ENCODE peak calls at places on chromosomes 13 and 19, in ten cellular contexts. O is CD8-positive, alpha-beta memory T cell; K is mesendoderm; E is effector memory CD4-positive, alpha-beta T cell; I is testis; T is adipocyte; V is lower lobe of right lung; P is neuronal stem cell; G is MM.1S; M is GM23338. N is an unnamed sample. For H3K4me1, the result is how much of the 10 kb centered on the place peaks cover.

GRCh38 chr13:110874508-110874960 is 40.3 kb downstream of the ANKRD10 start:
- DNase-seq in V (peak), E (no peak), I (peak), G (peak), O (no peak), T (peak), P (peak), K (peak), M (peak), N (peak)

GRCh38 chr13:111292710-111293485 is 27.5 kb upstream of the TEX29 start:
- DNase-seq in I (no peak), O (no peak), E (no peak), V (no peak), T (no peak), G (no peak), M (no peak), K (no peak), P (no peak), N (no peak)

GRCh38 chr19:2166741-2167738 is 3.3 kb downstream of the DOT1L start:
- DNase-seq in V (peak), G (no peak), M (peak), E (no peak), K (no peak), T (peak), O (no peak), P (no peak), I (peak), N (peak)

GRCh38 chr13:96089749-96090239 is at the start of gene HS6ST3:
- DNase-seq in V (no peak), G (peak), T (no peak), O (no peak), E (no peak), P (peak), I (peak), M (peak), K (peak), N (peak)

GRCh38 chr19:743168-743687 is 7.7 kb upstream of the MISP start:
- DNase-seq in T (no peak), P (no peak), E (no peak), M (peak), G (no peak), I (peak), K (peak), V (peak), O (no peak), N (no peak)

GRCh38 chr19:17777840-17778620 is 16.9 kb upstream of the B3GNT3 start:
- DNase-seq in O (no peak), V (peak), T (peak), M (peak), P (peak), I (peak), G (no peak), K (peak), E (no peak), N (peak)

GRCh38 chr19:57240311-57241090 is at the start of gene ZNF805:
- DNase-seq in K (peak), E (peak), G (peak), I (peak), V (peak), O (peak), T (peak), M (peak), P (peak), N (peak)

GRCh38 chr19:1653300-1653628 is 849 bp upstream of the TCF3 start:
- DNase-seq in V (no peak), I (no peak), G (no peak), M (no peak), E (no peak), T (no peak), K (no peak), P (no peak), O (no peak), N (no peak)

GRCh38 chr19:56314018-56314583 is 538 bp downstream of the ZSCAN5A start:
- DNase-seq in T (peak), V (no peak), K (peak), M (peak), O (no peak), G (no peak), I (no peak), P (no peak), E (no peak), N (no peak)

GRCh38 chr19:24159707-24160106 is 72.7 kb downstream of the ZNF254 start:
- DNase-seq in I (no peak), E (no peak), T (peak), K (peak), O (no peak), G (no peak), P (no peak), V (no peak), M (peak), N (peak)

GRCh38 chr19:39679791-39680168 is 24.1 kb downstream of the LGALS16 start:
- DNase-seq in E (no peak), I (no peak), K (no peak), M (no peak), P (no peak), O (no peak), V (no peak), T (no peak), G (peak), N (no peak)

GRCh38 chr19:43798546-43799409 is 3.5 kb downstream of the LYPD5 start:
- DNase-seq in E (peak), G (no peak), P (no peak), V (peak), K (peak), O (peak), T (peak), I (no peak), M (peak), N (peak)

GRCh38 chr13:110068176-110068473 is 238.8 kb downstream of the COL4A1 start:
- DNase-seq in M (no peak), V (no peak), E (no peak), O (no peak), P (no peak), K (no peak), G (no peak), I (no peak), T (no peak), N (no peak)

GRCh38 chr13:90738881-90739280 is 608.6 kb upstream of the MIR17HG start:
- DNase-seq in E (no peak), O (no peak), P (no peak), V (no peak), I (no peak), K (peak), T (no peak), G (no peak), M (no peak), N (peak)

GRCh38 chr19:21022996-21023395 is 2.5 kb downstream of the ZNF430 start:
- DNase-seq in P (no peak), O (no peak), I (no peak), T (peak), E (no peak), G (no peak), K (peak), V (no peak), M (no peak), N (peak)

GRCh38 chr19:57068921-57069697 is 50.7 kb upstream of the USP29 start:
- DNase-seq in V (no peak), E (no peak), K (peak), T (no peak), I (peak), O (no peak), G (no peak), P (peak), M (peak), N (no peak)

GRCh38 chr19:3238066-3238561 is 13.7 kb downstream of the CELF5 start:
- DNase-seq in V (no peak), E (no peak), P (no peak), T (no peak), O (no peak), K (no peak), G (no peak), I (no peak), M (no peak), N (no peak)

GRCh38 chr13:33087790-33088189 is 71.6 kb downstream of the KL start:
- DNase-seq in I (no peak), T (no peak), M (no peak), P (no peak), K (no peak), E (no peak), G (no peak), V (no peak), O (no peak), N (no peak)

GRCh38 chr13:77860621-77861020 is 58.0 kb downstream of the EDNRB start:
- DNase-seq in T (peak), O (no peak), V (no peak), P (no peak), E (no peak), K (no peak), I (no peak), G (no peak), M (no peak), N (no peak)

GRCh38 chr13:113616991-113617749 is 32.6 kb downstream of the TFDP1 start:
- DNase-seq in V (no peak), G (no peak), M (peak), K (peak), P (peak), I (no peak), E (no peak), T (peak), O (no peak), N (peak)

GRCh38 chr19:21321996-21322395 is 7.2 kb downstream of the ZNF708 start:
- DNase-seq in V (no peak), M (no peak), O (no peak), T (no peak), G (no peak), I (no peak), K (peak), E (no peak), P (no peak), N (peak)

GRCh38 chr13:94112227-94112626 is 367.3 kb downstream of the DCT start:
- DNase-seq in P (no peak), I (no peak), G (no peak), T (peak), K (peak), V (no peak), M (no peak), O (no peak), E (no peak), N (no peak)

GRCh38 chr19:34932494-34932893 is 5.8 kb downstream of the ZNF30 start:
- DNase-seq in K (no peak), M (no peak), P (no peak), O (no peak), E (no peak), G (no peak), T (no peak), V (no peak), I (no peak), N (no peak)

GRCh38 chr19:1251503-1252220 is 3.3 kb downstream of the MIDN start:
- DNase-seq in O (peak), I (no peak), G (no peak), T (no peak), V (no peak), E (peak), M (no peak), P (no peak), K (peak), N (no peak)

GRCh38 chr13:91106565-91106964 is 240.9 kb upstream of the MIR17HG start:
- DNase-seq in E (no peak), T (no peak), P (no peak), O (no peak), K (no peak), V (no peak), M (no peak), I (no peak), G (no peak), N (no peak)

GRCh38 chr13:107883561-107884175 is 331.7 kb downstream of the LIG4 start:
- DNase-seq in K (no peak), G (no peak), P (no peak), V (no peak), E (no peak), I (no peak), T (peak), M (no peak), O (no peak), N (no peak)

GRCh38 chr13:71830736-71831135 is 36.3 kb downstream of the DACH1 start:
- DNase-seq in V (no peak), T (no peak), G (no peak), P (no peak), M (no peak), I (no peak), K (peak), E (no peak), O (no peak), N (no peak)

GRCh38 chr19:51938936-51939335 is 11.7 kb downstream of the ZNF613 start:
- DNase-seq in T (no peak), G (no peak), K (no peak), V (no peak), E (no peak), I (no peak), O (no peak), M (no peak), P (no peak), N (no peak)

GRCh38 chr13:70424428-70424827 is 316.2 kb upstream of the KLHL1 start:
- DNase-seq in V (no peak), O (no peak), G (no peak), K (peak), P (no peak), M (peak), E (no peak), I (no peak), T (no peak), N (no peak)

GRCh38 chr19:5536337-5536894 is 31.3 kb downstream of the TINCR start:
- DNase-seq in M (peak), K (peak), G (no peak), O (no peak), V (peak), P (peak), E (no peak), T (peak), I (peak), N (peak)

GRCh38 chr19:57099199-57099661 is 20.6 kb upstream of the USP29 start:
- DNase-seq in P (peak), V (peak), I (peak), G (peak), T (peak), M (peak), K (peak), O (peak), E (peak), N (peak)

GRCh38 chr13:101709952-101710351 is 257.5 kb downstream of the ITGBL1 start:
- DNase-seq in V (no peak), T (no peak), O (no peak), I (no peak), M (peak), G (no peak), E (no peak), P (no peak), K (no peak), N (no peak)

GRCh38 chr13:32903720-32904119 is 112.5 kb upstream of the KL start:
- DNase-seq in I (no peak), V (no peak), G (no peak), K (peak), O (no peak), E (no peak), P (no peak), T (no peak), M (no peak), N (no peak)

GRCh38 chr13:53343345-53343744 is 314.7 kb downstream of the OLFM4 start:
- DNase-seq in T (no peak), O (no peak), G (no peak), I (no peak), P (peak), E (no peak), V (no peak), K (peak), M (peak), N (no peak)

GRCh38 chr13:111177081-111177711 is 62.1 kb downstream of the ARHGEF7 start:
- DNase-seq in G (no peak), E (peak), K (no peak), P (no peak), O (peak), M (no peak), V (peak), T (no peak), I (no peak), N (peak)

GRCh38 chr13:114161644-114162532 is 17.2 kb upstream of the CFAP97D2 start:
- DNase-seq in O (no peak), E (no peak), P (no peak), M (no peak), K (no peak), G (no peak), I (peak), T (no peak), V (peak), N (no peak)

GRCh38 chr19:18194554-18195238 is 1.7 kb downstream of the MPV17L2 start:
- DNase-seq in E (no peak), T (peak), G (no peak), M (peak), V (no peak), I (peak), K (peak), P (no peak), O (peak), N (peak)

GRCh38 chr13:30375436-30375835 is 46.9 kb upstream of the UBE2L5 start:
- DNase-seq in M (no peak), O (no peak), V (no peak), G (peak), T (no peak), P (no peak), E (no peak), I (no peak), K (no peak), N (no peak)
- H3K4me1 ChIP-seq in M (under half), O (half or more), V (under half), G (under half), T (under half), P (under half), E (half or more), I (under half), K (under half), N (under half)

DNA sequence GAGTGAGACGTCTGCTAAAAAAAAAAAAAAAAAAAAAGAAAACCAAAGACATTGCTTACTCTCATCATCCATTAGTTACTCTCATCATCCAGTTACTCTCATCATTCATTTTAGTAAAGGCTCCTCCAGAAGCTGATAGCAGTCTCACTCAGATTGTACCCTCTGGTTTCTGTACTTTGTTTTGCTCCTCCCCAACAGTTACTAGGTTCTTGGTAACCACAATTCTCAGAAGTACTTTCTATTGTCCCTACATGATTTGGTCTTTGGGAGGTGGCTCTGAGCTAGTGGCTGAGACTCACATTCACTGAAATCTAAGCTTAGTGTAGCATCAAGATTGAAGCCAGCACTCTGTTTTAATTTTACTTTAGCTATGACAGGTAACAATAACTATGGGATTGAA is 14.3 kb downstream of the ERICH4 start:
- DNase-seq in I (no peak), T (no peak), V (no peak), E (no peak), O (no peak), M (no peak), K (no peak), G (peak), P (no peak), N (no peak)
- H3K4me3 ChIP-seq in I (no peak), T (no peak), V (no peak), E (no peak), O (no peak), M (no peak), K (no peak), G (no peak), P (no peak), N (no peak)

GRCh38 chr19:16668176-16668575 is 7.2 kb downstream of the TMEM38A start:
- DNase-seq in P (no peak), O (no peak), I (no peak), E (no peak), V (no peak), K (no peak), T (no peak), M (no peak), G (no peak), N (no peak)

GRCh38 chr19:16673226-16673625 is 12.3 kb downstream of the TMEM38A start:
- DNase-seq in G (no peak), M (no peak), I (peak), V (no peak), E (no peak), T (no peak), O (no peak), K (no peak), P (no peak), N (no peak)

GRCh38 chr19:16676101-16676798 is 15.3 kb downstream of the TMEM38A start:
- DNase-seq in M (no peak), I (no peak), O (no peak), V (no peak), E (no peak), P (no peak), T (no peak), G (no peak), K (no peak), N (no peak)

GRCh38 chr19:16670291-16670690 is 9.4 kb downstream of the TMEM38A start:
- DNase-seq in K (no peak), G (no peak), M (no peak), V (no peak), E (no peak), O (no peak), P (no peak), I (no peak), T (no peak), N (no peak)

DNA sequence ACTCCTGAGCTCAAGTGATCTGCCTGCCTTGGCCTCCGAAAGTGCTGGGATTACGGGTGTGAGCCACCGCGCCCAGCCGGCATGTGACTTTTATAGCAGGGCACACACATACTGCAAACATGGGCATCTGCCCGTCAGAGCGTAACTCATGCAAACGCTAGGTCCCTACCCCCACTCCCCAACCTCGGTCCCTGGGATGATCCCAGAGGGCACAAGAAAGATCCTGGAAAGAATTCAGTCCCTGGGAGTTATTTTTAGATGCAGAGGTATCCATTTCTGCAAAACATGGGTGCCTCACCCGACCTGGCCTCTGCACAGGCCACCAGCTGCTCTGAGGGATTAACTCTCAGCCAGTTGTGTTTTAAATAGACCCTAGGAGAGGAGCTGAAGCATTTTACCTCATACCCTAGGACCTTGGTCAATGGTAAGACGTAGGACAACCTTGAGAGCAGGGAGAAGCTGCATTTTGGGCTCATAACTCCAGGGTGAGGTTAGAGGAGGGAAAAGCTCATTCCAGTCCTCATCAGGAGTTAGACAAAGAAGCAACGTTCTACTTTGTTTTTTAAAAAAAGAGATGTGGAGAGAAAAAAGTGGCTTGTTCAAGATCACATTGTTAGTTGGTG is 10.8 kb downstream of the TMEM38A start:
- DNase-seq in O (no peak), P (no peak), T (no peak), G (no peak), I (no peak), M (no peak), V (no peak), E (no peak), K (no peak), N (no peak)
- H3K4me1 ChIP-seq in O (under half), P (under half), T (under half), G (under half), I (under half), M (under half), V (under half), E (under half), K (under half), N (under half)

DNA sequence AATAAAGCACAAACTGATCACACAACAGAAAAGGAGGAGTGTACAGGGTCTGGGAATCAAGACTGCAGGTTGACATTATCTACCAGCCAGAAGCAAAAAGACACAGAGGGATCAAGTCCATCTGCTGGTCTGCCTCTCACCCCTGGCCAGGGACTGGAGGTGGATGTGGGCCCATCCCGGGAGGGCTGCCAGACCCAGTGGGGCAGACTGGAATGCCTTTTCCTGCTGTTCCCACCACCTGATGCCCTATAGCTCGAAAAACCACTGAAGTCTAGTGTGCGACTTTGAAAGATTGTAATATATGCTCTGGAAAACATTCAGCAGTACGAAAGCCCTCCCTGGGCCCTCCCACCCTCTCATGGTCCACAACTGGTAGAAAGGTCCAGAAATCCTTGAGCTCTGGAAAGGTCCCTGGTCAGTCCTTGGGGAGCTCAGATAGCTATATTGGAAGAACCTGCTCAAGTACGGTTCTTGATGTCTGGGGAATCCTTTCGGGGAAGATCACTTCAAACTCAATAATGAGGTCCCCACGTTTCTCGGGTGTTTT is 2.6 kb downstream of the DNAJB1 start:
- DNase-seq in E (no peak), M (no peak), V (no peak), O (no peak), P (no peak), G (no peak), T (no peak), K (no peak), I (no peak), N (no peak)
- H3K4me3 ChIP-seq in E (peak), M (peak), V (peak), O (peak), P (peak), G (no peak), T (peak), K (no peak), I (no peak), N (no peak)

N was measured in cardiac muscle cell.